ENCODE peak calls at places on chromosomes 7 and 10, in eight cellular contexts. W, G, S, U, E, V, T and O are unnamed samples.

GRCh38 chr7:78620931-78621330 is 822.4 kb downstream of the PHTF2 start:
- DNase-seq in W (no peak), G (no peak), S (no peak), U (no peak), E (peak), V (peak), T (no peak), O (no peak)

GRCh38 chr7:68461430-68461829 is 1136.8 kb upstream of the AUTS2 start:
- DNase-seq in W (no peak), G (no peak), S (no peak), U (no peak), E (no peak), V (peak), T (peak), O (no peak)

GRCh38 chr10:37095822-37096593 is 29.4 kb upstream of the ANKRD30A start:
- DNase-seq in W (no peak), G (no peak), S (no peak), U (no peak), E (no peak), V (no peak), T (no peak), O (no peak)

GRCh38 chr7:135889823-135890222 is 87.3 kb downstream of the MTPN start:
- DNase-seq in W (no peak), G (no peak), S (no peak), U (no peak), E (no peak), V (peak), T (no peak), O (no peak)

GRCh38 chr7:133770863-133771492 is 356.2 kb upstream of the LRGUK start:
- DNase-seq in W (no peak), G (no peak), S (no peak), U (peak), E (peak), V (peak), T (no peak), O (peak)

GRCh38 chr10:49140306-49141175 is 6.7 kb upstream of the FAM170B start:
- DNase-seq in W (no peak), G (no peak), S (no peak), U (no peak), E (no peak), V (no peak), T (no peak), O (no peak)

GRCh38 chr10:75432176-75432575 is 752 bp downstream of the LRMDA start:
- DNase-seq in W (no peak), G (no peak), S (no peak), U (no peak), E (no peak), V (no peak), T (no peak), O (no peak)

GRCh38 chr7:115116773-115117715 is 195.2 kb downstream of the MDFIC start:
- DNase-seq in W (no peak), G (no peak), S (no peak), U (no peak), E (no peak), V (no peak), T (no peak), O (peak)

GRCh38 chr7:44981035-44981706 is 2.4 kb upstream of the MYO1G start:
- DNase-seq in W (no peak), G (no peak), S (no peak), U (no peak), E (no peak), V (no peak), T (no peak), O (no peak)

GRCh38 chr10:97781541-97782331 is 9.9 kb upstream of the SFRP5 start:
- DNase-seq in W (no peak), G (no peak), S (no peak), U (no peak), E (no peak), V (no peak), T (no peak), O (no peak)

GRCh38 chr10:101217450-101218281 is 11.6 kb downstream of the LBX1 start:
- DNase-seq in W (no peak), G (no peak), S (no peak), U (no peak), E (peak), V (peak), T (no peak), O (no peak)

GRCh38 chr7:53446170-53446569 is 410.7 kb downstream of the POM121L12 start:
- DNase-seq in W (no peak), G (no peak), S (no peak), U (no peak), E (no peak), V (no peak), T (no peak), O (no peak)

GRCh38 chr7:6628045-6628444 is 9.1 kb upstream of the ZNF316 start:
- DNase-seq in W (no peak), G (no peak), S (no peak), U (no peak), E (no peak), V (no peak), T (no peak), O (no peak)

GRCh38 chr10:59580257-59580863 is 129.3 kb downstream of the SLC16A9 start:
- DNase-seq in W (peak), G (no peak), S (no peak), U (peak), E (peak), V (peak), T (peak), O (peak)

GRCh38 chr7:55569269-55569663 is 3.0 kb downstream of the VOPP1 start:
- DNase-seq in W (no peak), G (no peak), S (no peak), U (no peak), E (no peak), V (no peak), T (no peak), O (no peak)

GRCh38 chr10:17682236-17682946 is 38.4 kb downstream of the STAM start:
- DNase-seq in W (no peak), G (no peak), S (no peak), U (no peak), E (peak), V (no peak), T (no peak), O (no peak)

GRCh38 chr10:12483996-12484944 is 134.9 kb downstream of the CAMK1D start:
- DNase-seq in W (no peak), G (no peak), S (no peak), U (no peak), E (no peak), V (no peak), T (no peak), O (no peak)

GRCh38 chr7:39741942-39742623 is 118.7 kb downstream of the RALA start:
- DNase-seq in W (no peak), G (peak), S (no peak), U (peak), E (peak), V (peak), T (no peak), O (no peak)

GRCh38 chr7:86846494-86847190 is 202.9 kb downstream of the GRM3 start:
- DNase-seq in W (no peak), G (no peak), S (no peak), U (no peak), E (no peak), V (no peak), T (no peak), O (no peak)

GRCh38 chr7:142083605-142084004 is 27.9 kb upstream of the MGAM2 start:
- DNase-seq in W (no peak), G (no peak), S (no peak), U (no peak), E (no peak), V (no peak), T (no peak), O (no peak)

GRCh38 chr10:77251297-77252013 is 386.2 kb downstream of the KCNMA1 start:
- DNase-seq in W (no peak), G (no peak), S (no peak), U (peak), E (peak), V (no peak), T (no peak), O (no peak)

GRCh38 chr10:116287906-116288501 is 15.0 kb upstream of the GFRA1 start:
- DNase-seq in W (peak), G (no peak), S (no peak), U (peak), E (peak), V (no peak), T (peak), O (no peak)

GRCh38 chr10:99595770-99596465 is 24.3 kb downstream of the SLC25A28 start:
- DNase-seq in W (no peak), G (no peak), S (no peak), U (no peak), E (no peak), V (no peak), T (no peak), O (no peak)

GRCh38 chr7:17618652-17618974 is 320.2 kb downstream of the AHR start:
- DNase-seq in W (no peak), G (no peak), S (no peak), U (no peak), E (no peak), V (no peak), T (no peak), O (no peak)

GRCh38 chr10:50574305-50574704 is 49.5 kb downstream of the SGMS1 start:
- DNase-seq in W (no peak), G (no peak), S (no peak), U (no peak), E (no peak), V (no peak), T (no peak), O (no peak)
- TF ChIP-seq CTCF in W (peak), G (no peak), S (peak), U (peak), E (peak), V (no peak), T (peak), O (peak)

GRCh38 chr10:44385423-44385725 is 477 bp upstream of the CXCL12 start:
- DNase-seq in W (no peak), G (no peak), S (no peak), U (no peak), E (no peak), V (no peak), T (no peak), O (no peak)
- H3K4me3 ChIP-seq in W (peak), G (peak), S (no peak), U (peak), E (peak), V (peak), T (peak), O (no peak)

DNA sequence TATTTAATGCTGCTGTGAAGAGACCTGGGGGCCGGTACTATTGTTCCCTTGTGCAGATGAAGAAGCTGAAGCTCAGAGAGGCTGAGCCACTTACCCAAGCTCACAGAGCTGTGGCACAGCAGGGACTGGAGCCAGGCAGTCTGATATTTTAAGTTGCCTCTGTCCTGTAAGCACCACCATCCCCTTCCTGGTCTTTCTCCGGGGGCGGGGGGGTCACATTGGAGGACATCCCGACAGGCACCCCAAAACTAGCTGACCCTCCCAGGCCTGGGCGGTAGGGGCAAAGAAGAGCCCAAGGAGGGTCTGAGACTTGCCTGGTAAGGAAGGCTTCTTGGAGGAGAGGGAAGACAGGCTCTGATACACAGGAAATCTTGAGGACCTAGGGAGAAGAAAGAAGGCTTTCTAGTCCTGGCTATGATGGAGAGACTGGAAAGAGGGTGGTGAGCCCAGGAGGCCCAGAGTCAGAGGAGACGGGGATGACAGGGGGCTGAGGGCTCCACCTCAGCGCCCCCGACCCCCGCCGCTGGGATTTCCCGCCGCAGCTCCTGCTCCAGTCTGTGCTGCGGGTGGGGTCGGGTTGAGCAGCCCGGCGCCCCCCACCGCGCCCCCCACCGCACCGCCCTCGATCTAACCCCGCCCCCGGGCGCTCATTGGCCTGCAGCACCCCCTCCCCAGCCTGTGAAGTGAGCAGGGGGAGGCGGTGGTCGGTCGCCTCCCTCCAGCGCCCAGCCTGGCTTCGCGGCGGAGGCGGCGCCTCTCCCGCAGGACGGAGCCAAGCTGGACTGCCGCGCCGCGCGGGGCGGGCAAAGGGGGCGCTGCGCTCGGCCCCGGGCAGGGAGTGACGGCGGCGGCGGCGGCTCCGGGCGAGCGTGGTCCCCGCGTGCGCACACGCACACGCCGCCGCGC is at the start of gene ADCYAP1R1:
- DNase-seq in W (no peak), G (no peak), S (no peak), U (no peak), E (no peak), V (no peak), T (no peak), O (no peak)
- TF ChIP-seq CTCF in W (no peak), G (no peak), S (no peak), U (no peak), E (no peak), V (no peak), T (no peak), O (no peak)

DNA sequence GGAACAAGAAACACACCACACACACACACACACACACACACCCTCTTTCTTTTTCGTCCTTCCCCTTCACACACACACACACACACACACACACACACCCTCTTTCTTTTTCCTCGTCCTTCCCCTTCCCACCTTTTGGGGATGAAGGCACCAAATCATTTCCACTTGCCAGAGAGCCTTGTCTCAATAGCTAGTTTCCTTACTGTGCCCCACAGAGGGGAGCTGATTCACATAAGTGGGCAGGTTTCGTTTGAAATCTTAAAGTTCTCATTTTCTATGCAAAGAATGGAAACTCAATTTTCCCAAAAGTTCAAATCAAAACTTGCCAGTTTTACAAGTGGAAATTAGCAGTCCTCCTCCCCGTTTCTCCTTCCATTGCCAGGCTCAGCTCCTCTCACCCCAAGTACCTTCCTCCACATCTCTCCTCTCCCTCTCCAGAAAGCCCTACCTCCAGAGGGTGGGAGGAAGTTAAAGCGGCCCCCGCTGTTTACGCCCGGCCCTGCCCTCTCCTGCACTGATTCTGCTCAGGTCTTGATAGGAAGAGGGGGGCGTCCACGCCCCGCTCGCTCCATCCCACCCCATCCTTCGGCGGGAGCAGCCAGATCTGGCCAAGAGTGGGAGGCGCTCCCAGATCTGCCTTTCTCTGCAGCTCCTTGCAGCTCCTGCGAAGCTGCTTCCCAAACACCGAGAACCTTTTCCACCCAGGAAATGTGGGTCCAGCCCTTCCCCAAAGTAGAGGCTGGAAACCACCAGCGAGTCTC is 1.3 kb downstream of the CTTNBP2 start:
- DNase-seq in W (no peak), G (no peak), S (no peak), U (peak), E (peak), V (no peak), T (no peak), O (no peak)
- H3K4me3 ChIP-seq in W (peak), G (peak), S (no peak), U (peak), E (peak), V (peak), T (peak), O (peak)

DNA sequence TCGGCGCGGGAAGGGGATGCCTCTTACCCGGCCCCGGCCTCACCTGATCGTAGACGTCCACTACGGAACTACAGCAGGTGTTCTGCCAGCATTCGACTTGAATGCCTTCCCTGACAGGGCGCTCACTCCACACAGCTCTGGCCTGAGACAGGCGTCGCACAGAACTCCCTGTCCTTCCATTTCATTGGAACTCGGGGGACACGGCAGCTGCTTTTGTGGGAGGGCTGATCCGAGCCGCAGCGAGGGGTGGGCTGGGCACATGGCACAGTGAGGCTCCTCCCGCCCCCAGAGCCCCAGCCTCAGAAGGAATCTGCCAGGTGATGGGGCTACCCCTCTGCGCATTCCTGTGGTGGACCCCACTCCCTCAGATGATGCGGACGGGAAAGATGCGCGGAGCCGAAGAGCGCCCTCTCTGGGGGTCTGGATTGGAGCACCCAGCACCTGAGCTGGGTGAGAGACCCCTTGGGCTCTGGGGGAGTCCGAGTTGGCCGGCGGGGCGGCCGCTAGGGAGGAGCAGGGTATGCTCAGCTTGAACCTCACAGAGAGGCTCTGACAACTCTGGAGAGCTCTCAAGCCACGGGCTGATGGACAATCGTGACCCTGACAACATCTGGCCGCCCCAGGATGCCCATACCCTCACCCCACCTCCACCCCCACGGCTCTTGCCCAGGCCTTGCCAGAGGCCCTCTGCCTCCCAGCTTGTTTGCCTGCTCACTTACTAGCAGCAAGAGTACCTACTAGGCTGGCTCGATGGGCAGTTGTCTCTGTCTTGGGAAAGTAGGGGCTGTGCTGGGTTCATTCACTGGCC is 36.6 kb downstream of the RASGEF1A start:
- DNase-seq in W (no peak), G (peak), S (no peak), U (no peak), E (no peak), V (no peak), T (no peak), O (no peak)
- TF ChIP-seq CTCF in W (no peak), G (no peak), S (no peak), U (peak), E (no peak), V (no peak), T (no peak), O (no peak)

GRCh38 chr7:89685287-89685686 is 469.0 kb upstream of the STEAP1 start:
- DNase-seq in W (no peak), G (no peak), S (no peak), U (no peak), E (no peak), V (no peak), T (no peak), O (no peak)

GRCh38 chr7:89681448-89681847 is 472.8 kb upstream of the STEAP1 start:
- DNase-seq in W (no peak), G (no peak), S (no peak), U (no peak), E (no peak), V (no peak), T (no peak), O (no peak)

DNA sequence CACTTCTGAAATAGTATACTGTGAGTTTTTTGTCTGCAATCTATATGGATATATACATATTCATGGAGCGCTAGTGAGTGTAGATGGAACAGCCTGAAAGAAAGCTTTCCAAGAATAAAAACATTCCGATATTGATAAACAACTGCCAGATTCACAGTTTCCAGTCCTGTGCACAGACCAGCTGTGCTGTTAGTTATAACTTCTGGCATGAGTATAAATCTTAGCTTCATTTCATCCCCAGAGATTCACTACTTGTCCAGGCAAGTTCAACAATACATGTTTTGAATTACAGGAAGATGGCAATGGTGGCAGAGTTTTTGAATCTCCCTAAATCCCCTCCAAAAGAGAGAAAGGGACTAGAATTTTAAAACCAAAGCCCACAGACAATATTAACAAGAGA is 467.0 kb upstream of the STEAP1 start:
- DNase-seq in W (no peak), G (no peak), S (no peak), U (no peak), E (no peak), V (no peak), T (no peak), O (no peak)
- H3K4me3 ChIP-seq in W (no peak), G (no peak), S (no peak), U (no peak), E (no peak), V (no peak), T (no peak), O (no peak)